ENCODE peak calls at places on chromosomes 3 and 15, in six cellular contexts. D, S, O, U, A and C are unnamed samples.
A peak's percentile ranks its signal among the peaks of the same experiment; 100 is the strongest.

GRCh38 chr3:69079269-69080159 is 651 bp downstream of the UBA3 start:
- DNase-seq in D (no peak), S (no peak), O (peak; percentile 43), U (no peak), A (no peak), C (no peak)

GRCh38 chr3:136070953-136071949 is 105.7 kb downstream of the PPP2R3A start:
- DNase-seq in D (no peak), S (no peak), O (peak; percentile 5), U (no peak), A (peak; percentile 81), C (no peak)

GRCh38 chr3:69033470-69033869 is 18.7 kb downstream of the TMF1 start:
- DNase-seq in D (no peak), S (no peak), O (no peak), U (no peak), A (peak; percentile 70), C (no peak)

GRCh38 chr3:106345353-106346027 is 476.7 kb upstream of the CBLB start:
- DNase-seq in D (no peak), S (no peak), O (peak; percentile 34), U (no peak), A (peak; percentile 94), C (no peak)

GRCh38 chr3:137012097-137012501 is 54.3 kb downstream of the IL20RB start:
- DNase-seq in D (no peak), S (no peak), O (no peak), U (no peak), A (peak; percentile 39), C (no peak)

GRCh38 chr3:96755519-96755918 is 58.9 kb upstream of the EPHA6 start:
- DNase-seq in D (no peak), S (no peak), O (no peak), U (no peak), A (no peak), C (no peak)

GRCh38 chr15:63449711-63450110 is 54.7 kb upstream of the USP3 start:
- DNase-seq in D (no peak), S (no peak), O (peak; percentile 47), U (no peak), A (peak; percentile 15), C (no peak)

GRCh38 chr15:92343869-92344643 is 49.6 kb upstream of the ST8SIA2 start:
- DNase-seq in D (no peak), S (no peak), O (no peak), U (no peak), A (no peak), C (no peak)

GRCh38 chr3:32706348-32707025 is 21.5 kb downstream of the CNOT10 start:
- DNase-seq in D (no peak), S (no peak), O (no peak), U (no peak), A (peak; percentile 19), C (no peak)

GRCh38 chr15:89837134-89837829 is 22.6 kb upstream of the ANPEP start:
- DNase-seq in D (no peak), S (no peak), O (no peak), U (no peak), A (peak; percentile 66), C (no peak)

GRCh38 chr15:91127236-91127914 is 27.3 kb downstream of the SV2B start:
- DNase-seq in D (no peak), S (no peak), O (no peak), U (no peak), A (no peak), C (no peak)

GRCh38 chr3:84547971-84548970 is 410.5 kb upstream of the CADM2 start:
- DNase-seq in D (no peak), S (no peak), O (peak; percentile 55), U (no peak), A (peak; percentile 8), C (no peak)

GRCh38 chr3:24986635-24987034 is 441.4 kb upstream of the RARB start:
- DNase-seq in D (no peak), S (no peak), O (no peak), U (no peak), A (no peak), C (no peak)

DNA sequence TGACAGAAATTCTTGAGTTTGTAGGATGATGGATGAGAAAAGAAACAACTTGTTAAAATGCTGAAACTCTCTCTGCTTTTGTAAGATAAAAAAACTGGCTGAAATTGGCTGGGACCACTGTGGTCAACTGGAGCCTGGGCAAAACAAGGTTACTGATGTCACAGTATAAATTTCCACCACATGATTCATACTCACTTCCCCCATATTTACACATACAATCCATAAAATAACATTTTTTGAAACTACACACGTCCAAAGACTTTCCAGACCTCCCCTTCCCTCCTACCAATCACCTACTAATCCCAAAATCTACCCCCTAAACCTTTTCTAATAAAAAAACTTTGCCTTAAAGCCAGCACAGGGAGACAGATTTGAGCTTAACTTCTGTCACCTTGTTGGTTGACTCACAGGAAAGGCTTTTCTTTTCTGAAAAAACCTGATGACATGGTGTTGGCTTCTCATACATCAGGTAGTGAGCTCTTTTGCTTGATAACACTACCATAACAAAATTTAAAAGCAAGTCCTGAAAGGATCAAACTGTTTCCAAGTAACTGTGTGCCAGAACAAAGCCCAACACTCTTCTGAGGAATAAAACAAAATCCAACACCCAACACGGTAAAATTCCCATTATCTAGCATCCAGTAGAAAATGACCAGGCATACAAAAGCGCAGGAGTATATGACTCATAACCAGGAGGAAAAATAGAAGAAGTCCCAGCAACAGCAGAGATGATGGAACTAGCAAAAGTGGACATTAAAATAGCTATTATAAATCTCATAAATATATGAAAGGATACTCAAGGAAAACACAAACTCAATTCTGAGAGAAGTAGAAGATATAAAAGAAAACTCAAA is 87.3 kb upstream of the SNRK start:
- DNase-seq in D (no peak), S (no peak), O (no peak), U (no peak), A (no peak), C (no peak)
- H3K4me1 ChIP-seq in D (no peaks in the 10 kb centered on the region), S (no peaks in the 10 kb centered on the region), O (no peaks in the 10 kb centered on the region), U (no peaks in the 10 kb centered on the region), A (peaks cover 9% of the 10 kb centered on the region), C (peaks cover 44% of the 10 kb centered on the region)

GRCh38 chr3:42288385-42288784 is 22.4 kb upstream of the CCK start:
- DNase-seq in D (no peak), S (no peak), O (peak; percentile 23), U (no peak), A (no peak), C (no peak)

GRCh38 chr3:42292009-42292408 is 26.0 kb upstream of the CCK start:
- DNase-seq in D (no peak), S (no peak), O (no peak), U (no peak), A (no peak), C (no peak)

DNA sequence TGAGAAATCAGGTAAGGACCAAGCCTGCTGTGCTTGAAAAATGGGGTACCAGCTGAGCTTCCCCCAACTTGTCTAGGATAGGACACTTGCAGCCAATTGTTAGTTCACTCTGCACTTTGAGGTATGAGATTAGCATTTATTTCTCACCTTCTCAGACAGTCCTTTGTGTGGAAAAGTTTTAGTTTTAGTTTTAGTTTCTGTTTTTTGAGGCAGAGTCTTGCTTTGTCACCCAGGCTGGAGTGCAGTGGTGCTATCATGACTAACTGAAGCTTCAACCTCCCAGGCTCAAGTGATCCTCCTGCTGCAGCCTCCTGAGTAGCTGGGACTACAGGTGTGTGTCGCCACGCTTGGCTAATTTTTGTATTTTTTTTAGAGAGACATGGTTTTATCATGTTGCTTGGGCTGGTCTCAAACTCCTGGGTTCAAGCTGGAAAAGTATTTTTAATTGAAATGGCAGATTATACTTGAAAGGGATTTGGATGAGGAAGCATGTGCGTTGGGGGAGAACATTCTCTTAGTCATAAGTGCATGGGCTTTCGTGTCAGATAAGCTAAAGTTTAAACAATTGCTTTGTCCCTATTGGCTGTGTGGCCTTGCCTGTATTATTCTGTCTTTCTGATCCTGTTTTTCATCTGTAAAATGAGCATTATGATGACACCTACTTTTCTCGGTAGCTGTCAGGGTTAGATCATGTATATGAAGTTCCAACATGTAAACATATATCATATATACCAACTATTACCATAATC is 25.2 kb upstream of the CCK start:
- DNase-seq in D (no peak), S (no peak), O (no peak), U (no peak), A (no peak), C (no peak)
- H3K27ac ChIP-seq in D (no peak overlapping the region), S (no peak overlapping the region), O (no peak overlapping the region), U (no peak overlapping the region), A (no peak overlapping the region), C (no peak overlapping the region)

GRCh38 chr3:118228151-118228550 is 806.5 kb downstream of the IGSF11 start:
- DNase-seq in D (no peak), S (no peak), O (no peak), U (no peak), A (no peak), C (no peak)
- H3K36me3 ChIP-seq in D (no peaks in the 10 kb centered on the region), S (no peaks in the 10 kb centered on the region), O (no peaks in the 10 kb centered on the region), U (no peaks in the 10 kb centered on the region), A (no peaks in the 10 kb centered on the region), C (no peaks in the 10 kb centered on the region)

GRCh38 chr3:188509316-188509715 is 355.4 kb downstream of the LPP start:
- DNase-seq in D (no peak), S (no peak), O (no peak), U (no peak), A (no peak), C (no peak)
- H3K4me1 ChIP-seq in D (peaks cover 9% of the 10 kb centered on the region), S (peaks cover 13% of the 10 kb centered on the region), O (no peaks in the 10 kb centered on the region), U (peaks cover 44% of the 10 kb centered on the region), A (peaks cover 8% of the 10 kb centered on the region), C (no peaks in the 10 kb centered on the region)

GRCh38 chr3:12946661-12947316 is 105.4 kb upstream of the RPL32 start:
- DNase-seq in D (no peak), S (no peak), O (no peak), U (no peak), A (no peak), C (no peak)

GRCh38 chr3:12946134-12946533 is 104.8 kb upstream of the RPL32 start:
- DNase-seq in D (no peak), S (no peak), O (no peak), U (no peak), A (no peak), C (no peak)

GRCh38 chr3:12944413-12944812 is 103.0 kb upstream of the RPL32 start:
- DNase-seq in D (no peak), S (no peak), O (no peak), U (no peak), A (no peak), C (no peak)

GRCh38 chr3:12943124-12944021 is 102.0 kb upstream of the RPL32 start:
- DNase-seq in D (no peak), S (no peak), O (no peak), U (peak; percentile 57), A (no peak), C (no peak)

DNA sequence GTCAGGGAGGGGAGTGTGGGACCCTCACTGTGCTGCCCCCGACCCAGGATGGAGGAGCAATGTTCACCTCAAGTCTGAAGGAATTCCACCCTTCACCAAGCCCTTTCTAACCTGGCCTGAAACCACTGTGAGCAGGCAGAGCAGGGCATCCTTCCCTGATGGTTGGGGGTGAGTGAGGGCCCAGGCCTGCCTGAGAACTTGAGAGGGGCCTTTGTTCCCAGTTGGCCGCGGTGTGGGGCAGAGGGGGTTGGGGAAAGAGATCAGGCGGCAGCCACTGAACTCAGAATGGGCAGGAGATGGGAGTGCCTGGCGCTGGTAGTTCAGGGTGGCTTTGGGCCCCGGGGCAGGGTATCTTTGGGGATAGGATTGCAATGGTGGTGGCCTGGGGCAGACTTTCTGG is 103.5 kb upstream of the RPL32 start:
- DNase-seq in D (no peak), S (no peak), O (no peak), U (no peak), A (no peak), C (no peak)
- H3K27ac ChIP-seq in D (no peak overlapping the region), S (no peak overlapping the region), O (no peak overlapping the region), U (no peak overlapping the region), A (peak overlapping the region; percentile 78), C (no peak overlapping the region)

GRCh38 chr3:9745521-9745920 is 4.2 kb upstream of the OGG1 start:
- DNase-seq in D (no peak), S (no peak), O (no peak), U (no peak), A (no peak), C (no peak)
- H3K36me3 ChIP-seq in D (peaks cover 75% of the 10 kb centered on the region), S (peaks cover 70% of the 10 kb centered on the region), O (no peaks in the 10 kb centered on the region), U (peaks cover 80% of the 10 kb centered on the region), A (peaks cover 58% of the 10 kb centered on the region), C (peaks cover 69% of the 10 kb centered on the region)